ENCODE peak calls at places on chromosome 22, in six cellular contexts. K, R, A, P, L and G are unnamed samples.

GRCh38 chr22:40890881-40891280 is 29.0 kb upstream of the DNAJB7 start:
- DNase-seq in K (no peak), R (peak; percentile 14), A (no peak), P (no peak), L (no peak), G (no peak)

GRCh38 chr22:47398491-47398890 is 636.0 kb downstream of the TBC1D22A start:
- DNase-seq in K (no peak), R (no peak), A (no peak), P (no peak), L (no peak), G (no peak)

GRCh38 chr22:39935622-39936021 is 24.6 kb upstream of the TMA7B start:
- DNase-seq in K (no peak), R (no peak), A (no peak), P (no peak), L (no peak), G (no peak)

GRCh38 chr22:28442951-28443876 is 236.4 kb downstream of the TTC28 start:
- DNase-seq in K (peak; percentile 39), R (peak; percentile 82), A (no peak), P (peak; percentile 80), L (peak; percentile 57), G (peak; percentile 15)

GRCh38 chr22:24516301-24516737 is 21.2 kb downstream of the UPB1 start:
- DNase-seq in K (no peak), R (peak; percentile 82), A (no peak), P (no peak), L (no peak), G (no peak)

GRCh38 chr22:42316988-42317387 is 46.5 kb upstream of the TCF20 start:
- DNase-seq in K (no peak), R (no peak), A (no peak), P (no peak), L (peak; percentile 27), G (no peak)

GRCh38 chr22:40534379-40535188 is 101.9 kb downstream of the MRTFA start:
- DNase-seq in K (no peak), R (peak; percentile 67), A (no peak), P (peak; percentile 25), L (no peak), G (no peak)

GRCh38 chr22:24325105-24325757 is 54.6 kb downstream of the SPECC1L start:
- DNase-seq in K (no peak), R (peak; percentile 88), A (no peak), P (peak; percentile 57), L (no peak), G (peak; percentile 27)

GRCh38 chr22:42462016-42462415 is 29.8 kb upstream of the NFAM1 start:
- DNase-seq in K (no peak), R (no peak), A (no peak), P (no peak), L (no peak), G (no peak)

GRCh38 chr22:17379939-17380710 is 10.9 kb downstream of the CECR2 start:
- DNase-seq in K (no peak), R (no peak), A (no peak), P (no peak), L (no peak), G (no peak)

GRCh38 chr22:21728270-21728669 is 7.3 kb downstream of the YPEL1 start:
- DNase-seq in K (no peak), R (no peak), A (no peak), P (no peak), L (no peak), G (no peak)

DNA sequence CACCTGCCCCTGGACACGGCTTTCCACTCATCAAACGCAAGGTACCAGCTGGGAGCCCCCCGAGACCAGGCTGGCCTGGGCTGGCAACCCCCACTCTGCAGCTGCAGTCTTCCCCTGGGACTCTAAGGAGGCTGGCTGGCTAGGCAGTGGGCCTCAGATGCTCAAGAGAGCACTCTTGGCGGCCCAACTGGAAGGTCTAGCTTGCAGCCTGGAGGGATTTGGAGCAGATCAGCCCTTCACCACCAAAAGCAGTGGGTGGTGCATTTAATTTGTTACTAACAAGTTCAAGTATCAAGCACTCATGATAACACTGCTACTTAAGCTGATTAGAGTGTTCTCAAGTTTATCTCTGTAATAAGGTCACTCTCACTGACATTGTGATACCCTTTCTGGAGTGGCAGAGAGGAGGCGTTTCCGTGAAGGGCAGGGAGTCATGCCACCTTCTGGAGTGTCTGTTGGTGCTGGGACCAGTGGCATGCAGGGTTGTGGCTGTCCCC is 21.5 kb downstream of the C22orf23 start:
- DNase-seq in K (no peak), R (no peak), A (no peak), P (no peak), L (no peak), G (no peak)
- H3K36me3 ChIP-seq in K (peaks cover 60% of the 10 kb centered on the region), R (peaks cover 37% of the 10 kb centered on the region), A (no peaks in the 10 kb centered on the region), P (peaks cover 34% of the 10 kb centered on the region), L (no peaks in the 10 kb centered on the region), G (no peaks in the 10 kb centered on the region)

DNA sequence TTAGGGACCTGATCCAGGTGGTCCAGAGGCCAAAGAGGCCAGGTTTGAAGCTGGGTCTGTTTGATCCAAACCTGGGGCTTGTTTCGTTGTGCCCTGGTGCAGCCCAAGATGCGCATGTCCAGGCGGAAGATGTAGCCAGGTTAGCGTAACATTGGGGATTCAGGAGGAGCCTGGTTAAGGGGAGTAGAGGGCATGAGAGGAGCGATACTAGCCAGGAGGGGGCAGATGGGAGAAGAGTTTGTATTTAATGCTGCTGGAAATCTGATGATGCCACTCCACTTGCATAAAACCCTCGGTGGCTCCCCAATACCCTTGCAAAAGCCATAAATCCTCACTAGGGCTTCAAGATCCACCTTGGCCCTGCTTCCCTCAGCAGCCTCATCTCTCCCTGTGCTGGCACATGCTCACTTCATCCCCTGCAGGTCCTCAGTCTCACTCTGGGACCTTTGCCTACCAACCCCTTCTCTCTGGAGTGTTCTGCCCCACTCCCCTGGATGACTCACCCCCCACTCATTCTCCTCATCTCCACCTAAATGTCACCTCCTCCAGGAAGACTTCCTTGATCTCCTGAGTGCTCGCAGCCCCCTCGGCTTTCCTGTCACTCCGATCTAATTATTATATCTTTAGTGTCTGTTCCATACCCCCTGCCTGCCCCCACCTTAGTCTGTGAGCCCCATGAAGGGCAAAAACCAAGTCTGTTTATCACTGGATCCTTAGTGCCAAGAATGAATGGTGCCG is 95.9 kb downstream of the MIAT start:
- DNase-seq in K (no peak), R (no peak), A (no peak), P (no peak), L (no peak), G (no peak)
- H3K4me1 ChIP-seq in K (peaks cover 37% of the 10 kb centered on the region), R (no peaks in the 10 kb centered on the region), A (no peaks in the 10 kb centered on the region), P (no peaks in the 10 kb centered on the region), L (peaks cover 7% of the 10 kb centered on the region), G (no peaks in the 10 kb centered on the region)

GRCh38 chr22:35051034-35051535 is 14.9 kb upstream of the ISX start:
- DNase-seq in K (no peak), R (no peak), A (no peak), P (no peak), L (no peak), G (no peak)
- H3K36me3 ChIP-seq in K (no peaks in the 10 kb centered on the region), R (no peaks in the 10 kb centered on the region), A (no peaks in the 10 kb centered on the region), P (no peaks in the 10 kb centered on the region), L (no peaks in the 10 kb centered on the region), G (no peaks in the 10 kb centered on the region)

DNA sequence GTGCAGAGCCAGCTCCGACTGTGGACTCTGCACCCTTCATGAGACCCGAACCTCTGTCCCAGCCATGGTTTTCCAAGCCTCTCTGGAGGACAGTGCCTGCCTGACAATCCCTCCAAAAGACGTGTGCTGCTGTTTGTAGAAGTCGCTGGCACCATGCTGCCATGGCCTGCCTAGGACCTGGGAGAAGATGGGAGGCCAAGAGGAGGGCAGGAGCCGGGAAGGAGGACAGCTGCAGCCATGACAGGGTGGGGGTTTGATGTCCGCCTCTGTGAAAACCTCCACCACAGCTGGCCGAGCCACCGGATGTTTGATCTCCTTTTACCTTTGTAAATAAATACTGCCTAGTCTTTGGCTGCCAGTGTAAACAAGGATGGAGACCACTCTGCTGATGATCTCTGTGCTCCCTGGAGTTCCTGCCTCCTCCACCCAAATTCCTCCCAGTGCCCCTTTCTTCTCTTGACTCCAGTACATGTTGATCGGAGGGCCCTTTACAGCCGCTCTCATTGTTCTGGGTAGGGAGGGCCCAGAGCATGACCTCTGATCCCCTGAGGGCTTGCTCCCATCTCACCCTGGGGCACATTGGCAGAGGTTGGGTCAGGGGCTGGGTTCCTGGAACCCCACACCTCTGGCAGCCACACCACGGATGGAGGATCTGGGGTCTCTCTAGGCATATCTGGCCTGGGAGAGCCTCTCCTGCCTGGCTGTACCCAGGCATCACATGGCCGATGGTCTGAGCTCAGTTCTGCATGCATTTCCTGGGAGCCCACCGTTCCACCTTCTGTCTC is 66.9 kb downstream of the BCR start:
- DNase-seq in K (no peak), R (no peak), A (no peak), P (no peak), L (no peak), G (no peak)
- H3K4me1 ChIP-seq in K (peaks cover 33% of the 10 kb centered on the region), R (peaks cover 6% of the 10 kb centered on the region), A (no peaks in the 10 kb centered on the region), P (peaks cover 5% of the 10 kb centered on the region), L (peaks cover 2% of the 10 kb centered on the region), G (peaks cover 44% of the 10 kb centered on the region)

GRCh38 chr22:43980579-43980978 is 25.3 kb downstream of the SAMM50 start:
- DNase-seq in K (no peak), R (no peak), A (no peak), P (no peak), L (no peak), G (no peak)
- H3K36me3 ChIP-seq in K (peaks cover 95% of the 10 kb centered on the region), R (peaks cover 14% of the 10 kb centered on the region), A (peaks cover 18% of the 10 kb centered on the region), P (peaks cover 90% of the 10 kb centered on the region), L (no peaks in the 10 kb centered on the region), G (no peaks in the 10 kb centered on the region)

GRCh38 chr22:31212783-31213626 is 907 bp downstream of the LIMK2 start:
- DNase-seq in K (no peak), R (no peak), A (no peak), P (peak; percentile 10), L (no peak), G (peak; percentile 22)
- H3K4me1 ChIP-seq in K (peaks cover 11% of the 10 kb centered on the region), R (no peaks in the 10 kb centered on the region), A (peaks cover 6% of the 10 kb centered on the region), P (peaks cover 24% of the 10 kb centered on the region), L (peaks cover 5% of the 10 kb centered on the region), G (peaks cover 23% of the 10 kb centered on the region)

DNA sequence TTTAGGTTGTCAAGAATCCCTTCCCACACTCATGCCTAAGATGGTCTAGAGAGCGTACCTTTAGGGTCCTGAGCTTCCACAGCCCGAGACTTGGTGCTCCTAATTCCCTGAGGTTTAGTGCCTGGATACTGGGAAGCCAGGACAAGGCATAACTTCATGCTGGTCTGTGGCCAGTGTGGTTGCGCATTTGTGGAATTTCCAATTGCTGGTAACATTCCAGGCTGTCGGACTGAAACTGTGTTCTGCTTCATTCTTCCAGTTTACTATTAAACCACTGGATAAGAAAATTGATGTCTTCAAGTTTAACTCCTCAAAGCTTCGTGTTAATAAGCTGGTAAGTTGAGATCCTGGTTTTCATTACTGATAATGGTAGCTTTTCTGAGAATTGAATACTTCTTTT is 55.1 kb upstream of the CABP7 start:
- DNase-seq in K (no peak), R (no peak), A (no peak), P (no peak), L (no peak), G (no peak)
- H3K36me3 ChIP-seq in K (peaks cover 90% of the 10 kb centered on the region), R (peaks cover 19% of the 10 kb centered on the region), A (no peaks in the 10 kb centered on the region), P (peaks cover 81% of the 10 kb centered on the region), L (no peaks in the 10 kb centered on the region), G (peaks cover 11% of the 10 kb centered on the region)